ENCODE peak calls at places on chromosome 21, in seven cellular contexts. One of them, this sample, is unnamed.

GRCh38 chr21:16376673-16377072 is 646.9 kb downstream of the USP25 start:
- DNase-seq in activated T-cell treated with anti-CD3 and anti-CD28 coated beads for 48 hours: no peak
- DNase-seq in HCEC 1CT: no peak
- DNase-seq in NCI-H1694 treated with DMSO at 0.1 percent for 48 hours: no peak
- DNase-seq in fibroblast of mammary gland: no peak
- DNase-seq in foreskin fibroblast: no peak
- DNase-seq in activated naive CD8-positive, alpha-beta T cell treated with anti-CD3 and anti-CD28 coated beads for 36 hours: no peak
- DNase-seq in this sample: no peak

GRCh38 chr21:35565204-35565611 is 495.1 kb downstream of the SETD4 start:
- DNase-seq in NCI-H1694 treated with DMSO at 0.1 percent for 48 hours: no peak
- DNase-seq in activated naive CD8-positive, alpha-beta T cell treated with anti-CD3 and anti-CD28 coated beads for 36 hours: no peak
- DNase-seq in HCEC 1CT: peak; percentile 83
- DNase-seq in activated T-cell treated with anti-CD3 and anti-CD28 coated beads for 48 hours: no peak
- DNase-seq in fibroblast of mammary gland: peak; percentile 95
- DNase-seq in foreskin fibroblast: peak; percentile 86
- DNase-seq in this sample: no peak

GRCh38 chr21:31221051-31221450 is 123.0 kb downstream of the TIAM1 start:
- DNase-seq in foreskin fibroblast: no peak
- DNase-seq in NCI-H1694 treated with DMSO at 0.1 percent for 48 hours: no peak
- DNase-seq in fibroblast of mammary gland: no peak
- DNase-seq in activated naive CD8-positive, alpha-beta T cell treated with anti-CD3 and anti-CD28 coated beads for 36 hours: no peak
- DNase-seq in activated T-cell treated with anti-CD3 and anti-CD28 coated beads for 48 hours: no peak
- DNase-seq in HCEC 1CT: no peak
- DNase-seq in this sample: no peak

GRCh38 chr21:17818158-17819113 is 720 bp downstream of the C21orf91 start:
- DNase-seq in HCEC 1CT: peak; percentile 18
- DNase-seq in NCI-H1694 treated with DMSO at 0.1 percent for 48 hours: no peak
- DNase-seq in activated T-cell treated with anti-CD3 and anti-CD28 coated beads for 48 hours: peak; percentile 25
- DNase-seq in activated naive CD8-positive, alpha-beta T cell treated with anti-CD3 and anti-CD28 coated beads for 36 hours: peak; percentile 38
- DNase-seq in fibroblast of mammary gland: peak; percentile 29
- DNase-seq in foreskin fibroblast: peak; percentile 62
- DNase-seq in this sample: no peak

GRCh38 chr21:25638634-25639166 is 358 bp upstream of the JAM2 start:
- DNase-seq in foreskin fibroblast: peak; percentile 36
- DNase-seq in NCI-H1694 treated with DMSO at 0.1 percent for 48 hours: peak; percentile 77
- DNase-seq in HCEC 1CT: peak; percentile 35
- DNase-seq in activated naive CD8-positive, alpha-beta T cell treated with anti-CD3 and anti-CD28 coated beads for 36 hours: no peak
- DNase-seq in activated T-cell treated with anti-CD3 and anti-CD28 coated beads for 48 hours: no peak
- DNase-seq in fibroblast of mammary gland: no peak
- DNase-seq in this sample: no peak

GRCh38 chr21:35643176-35643575 is 417.1 kb downstream of the SETD4 start:
- DNase-seq in activated T-cell treated with anti-CD3 and anti-CD28 coated beads for 48 hours: no peak
- DNase-seq in activated naive CD8-positive, alpha-beta T cell treated with anti-CD3 and anti-CD28 coated beads for 36 hours: no peak
- DNase-seq in NCI-H1694 treated with DMSO at 0.1 percent for 48 hours: no peak
- DNase-seq in HCEC 1CT: peak; percentile 72
- DNase-seq in foreskin fibroblast: peak; percentile 60
- DNase-seq in fibroblast of mammary gland: peak; percentile 70
- DNase-seq in this sample: peak; percentile 44

GRCh38 chr21:25733859-25734653 is 648 bp downstream of the ATP5PF start:
- DNase-seq in activated naive CD8-positive, alpha-beta T cell treated with anti-CD3 and anti-CD28 coated beads for 36 hours: peak; percentile 43
- DNase-seq in NCI-H1694 treated with DMSO at 0.1 percent for 48 hours: peak; percentile 27
- DNase-seq in activated T-cell treated with anti-CD3 and anti-CD28 coated beads for 48 hours: peak; percentile 30
- DNase-seq in HCEC 1CT: peak; percentile 23
- DNase-seq in foreskin fibroblast: peak; percentile 47
- DNase-seq in fibroblast of mammary gland: peak; percentile 48
- DNase-seq in this sample: no peak

GRCh38 chr21:38984982-38985422 is 179.3 kb downstream of the ETS2 start:
- DNase-seq in NCI-H1694 treated with DMSO at 0.1 percent for 48 hours: no peak
- DNase-seq in fibroblast of mammary gland: peak; percentile 97
- DNase-seq in activated T-cell treated with anti-CD3 and anti-CD28 coated beads for 48 hours: no peak
- DNase-seq in activated naive CD8-positive, alpha-beta T cell treated with anti-CD3 and anti-CD28 coated beads for 36 hours: peak; percentile 31
- DNase-seq in HCEC 1CT: peak; percentile 93
- DNase-seq in foreskin fibroblast: peak; percentile 92
- DNase-seq in this sample: no peak

GRCh38 chr21:45769239-45769758 is 125.8 kb downstream of the PCBP3 start:
- DNase-seq in foreskin fibroblast: no peak
- DNase-seq in fibroblast of mammary gland: no peak
- DNase-seq in HCEC 1CT: no peak
- DNase-seq in activated T-cell treated with anti-CD3 and anti-CD28 coated beads for 48 hours: no peak
- DNase-seq in NCI-H1694 treated with DMSO at 0.1 percent for 48 hours: no peak
- DNase-seq in activated naive CD8-positive, alpha-beta T cell treated with anti-CD3 and anti-CD28 coated beads for 36 hours: peak; percentile 10
- DNase-seq in this sample: no peak